ENCODE peak calls at places on chromosomes 13 and 19, in seven cellular contexts. One of them, this sample, is unnamed.

GRCh38 chr13:114019367-114019766 is 45.5 kb upstream of the C13orf46 start:
- DNase-seq in activated CD4-positive, alpha-beta T cell treated with anti-CD3 and anti-CD28 coated beads, Interleukin-2, amount 10 ng/mL, durations not matched to agents 7 days and 5 days: peak; percentile 35
- DNase-seq in GDM1: no peak
- DNase-seq in stimulated activated CD8-positive, alpha-beta memory T cell treated with anti-CD3 and anti-CD28 coated beads, Interleukin-4, amount 100 ng/mL, for 1 hour: peak; percentile 17
- DNase-seq in PC-3: no peak
- DNase-seq in naive thymus-derived CD8-positive, alpha-beta T cell: peak; percentile 35
- DNase-seq in activated T-helper 1 cell treated with Interleukin-2 at 50 U/mL for 16 hours: no peak
- DNase-seq in this sample: no peak

GRCh38 chr19:37872383-37872782 is 34.0 kb downstream of the WDR87 start:
- DNase-seq in GDM1: no peak
- DNase-seq in activated CD4-positive, alpha-beta T cell treated with anti-CD3 and anti-CD28 coated beads, Interleukin-2, amount 10 ng/mL, durations not matched to agents 7 days and 5 days: no peak
- DNase-seq in PC-3: no peak
- DNase-seq in activated T-helper 1 cell treated with Interleukin-2 at 50 U/mL for 16 hours: no peak
- DNase-seq in stimulated activated CD8-positive, alpha-beta memory T cell treated with anti-CD3 and anti-CD28 coated beads, Interleukin-4, amount 100 ng/mL, for 1 hour: no peak
- DNase-seq in naive thymus-derived CD8-positive, alpha-beta T cell: no peak
- DNase-seq in this sample: no peak

GRCh38 chr19:2482354-2483038 is 6.6 kb downstream of the GADD45B start:
- DNase-seq in PC-3: no peak
- DNase-seq in activated CD4-positive, alpha-beta T cell treated with anti-CD3 and anti-CD28 coated beads, Interleukin-2, amount 10 ng/mL, durations not matched to agents 7 days and 5 days: no peak
- DNase-seq in GDM1: no peak
- DNase-seq in naive thymus-derived CD8-positive, alpha-beta T cell: no peak
- DNase-seq in stimulated activated CD8-positive, alpha-beta memory T cell treated with anti-CD3 and anti-CD28 coated beads, Interleukin-4, amount 100 ng/mL, for 1 hour: no peak
- DNase-seq in activated T-helper 1 cell treated with Interleukin-2 at 50 U/mL for 16 hours: no peak
- DNase-seq in this sample: no peak

GRCh38 chr19:7831452-7831851 is 1.4 kb downstream of the EVI5L start:
- DNase-seq in stimulated activated CD8-positive, alpha-beta memory T cell treated with anti-CD3 and anti-CD28 coated beads, Interleukin-4, amount 100 ng/mL, for 1 hour: no peak
- DNase-seq in naive thymus-derived CD8-positive, alpha-beta T cell: no peak
- DNase-seq in GDM1: no peak
- DNase-seq in activated T-helper 1 cell treated with Interleukin-2 at 50 U/mL for 16 hours: no peak
- DNase-seq in PC-3: peak; percentile 76
- DNase-seq in activated CD4-positive, alpha-beta T cell treated with anti-CD3 and anti-CD28 coated beads, Interleukin-2, amount 10 ng/mL, durations not matched to agents 7 days and 5 days: no peak
- DNase-seq in this sample: peak; percentile 20

GRCh38 chr13:110103479-110103878 is 203.5 kb downstream of the COL4A1 start:
- DNase-seq in activated T-helper 1 cell treated with Interleukin-2 at 50 U/mL for 16 hours: no peak
- DNase-seq in stimulated activated CD8-positive, alpha-beta memory T cell treated with anti-CD3 and anti-CD28 coated beads, Interleukin-4, amount 100 ng/mL, for 1 hour: no peak
- DNase-seq in naive thymus-derived CD8-positive, alpha-beta T cell: no peak
- DNase-seq in activated CD4-positive, alpha-beta T cell treated with anti-CD3 and anti-CD28 coated beads, Interleukin-2, amount 10 ng/mL, durations not matched to agents 7 days and 5 days: no peak
- DNase-seq in GDM1: no peak
- DNase-seq in PC-3: peak; percentile 37
- DNase-seq in this sample: no peak

GRCh38 chr13:94829201-94829600 is 116.9 kb upstream of the SOX21 start:
- DNase-seq in activated T-helper 1 cell treated with Interleukin-2 at 50 U/mL for 16 hours: no peak
- DNase-seq in stimulated activated CD8-positive, alpha-beta memory T cell treated with anti-CD3 and anti-CD28 coated beads, Interleukin-4, amount 100 ng/mL, for 1 hour: no peak
- DNase-seq in activated CD4-positive, alpha-beta T cell treated with anti-CD3 and anti-CD28 coated beads, Interleukin-2, amount 10 ng/mL, durations not matched to agents 7 days and 5 days: no peak
- DNase-seq in PC-3: no peak
- DNase-seq in GDM1: no peak
- DNase-seq in naive thymus-derived CD8-positive, alpha-beta T cell: no peak
- DNase-seq in this sample: no peak

GRCh38 chr19:46812898-46813569 is 24.6 kb upstream of the SLC1A5 start:
- DNase-seq in activated CD4-positive, alpha-beta T cell treated with anti-CD3 and anti-CD28 coated beads, Interleukin-2, amount 10 ng/mL, durations not matched to agents 7 days and 5 days: no peak
- DNase-seq in PC-3: no peak
- DNase-seq in GDM1: no peak
- DNase-seq in stimulated activated CD8-positive, alpha-beta memory T cell treated with anti-CD3 and anti-CD28 coated beads, Interleukin-4, amount 100 ng/mL, for 1 hour: no peak
- DNase-seq in naive thymus-derived CD8-positive, alpha-beta T cell: no peak
- DNase-seq in activated T-helper 1 cell treated with Interleukin-2 at 50 U/mL for 16 hours: no peak
- DNase-seq in this sample: no peak

GRCh38 chr13:71156550-71156949 is 710.5 kb downstream of the DACH1 start:
- DNase-seq in PC-3: no peak
- DNase-seq in naive thymus-derived CD8-positive, alpha-beta T cell: no peak
- DNase-seq in stimulated activated CD8-positive, alpha-beta memory T cell treated with anti-CD3 and anti-CD28 coated beads, Interleukin-4, amount 100 ng/mL, for 1 hour: no peak
- DNase-seq in GDM1: no peak
- DNase-seq in activated CD4-positive, alpha-beta T cell treated with anti-CD3 and anti-CD28 coated beads, Interleukin-2, amount 10 ng/mL, durations not matched to agents 7 days and 5 days: no peak
- DNase-seq in activated T-helper 1 cell treated with Interleukin-2 at 50 U/mL for 16 hours: no peak
- DNase-seq in this sample: no peak

GRCh38 chr13:54356849-54357248 is 1328.2 kb downstream of the OLFM4 start:
- DNase-seq in naive thymus-derived CD8-positive, alpha-beta T cell: no peak
- DNase-seq in PC-3: no peak
- DNase-seq in activated T-helper 1 cell treated with Interleukin-2 at 50 U/mL for 16 hours: no peak
- DNase-seq in activated CD4-positive, alpha-beta T cell treated with anti-CD3 and anti-CD28 coated beads, Interleukin-2, amount 10 ng/mL, durations not matched to agents 7 days and 5 days: no peak
- DNase-seq in stimulated activated CD8-positive, alpha-beta memory T cell treated with anti-CD3 and anti-CD28 coated beads, Interleukin-4, amount 100 ng/mL, for 1 hour: no peak
- DNase-seq in GDM1: no peak
- DNase-seq in this sample: no peak

GRCh38 chr19:20038358-20039202 is 725 bp downstream of the ZNF682 start:
- DNase-seq in activated CD4-positive, alpha-beta T cell treated with anti-CD3 and anti-CD28 coated beads, Interleukin-2, amount 10 ng/mL, durations not matched to agents 7 days and 5 days: peak; percentile 9
- DNase-seq in GDM1: no peak
- DNase-seq in PC-3: no peak
- DNase-seq in naive thymus-derived CD8-positive, alpha-beta T cell: no peak
- DNase-seq in activated T-helper 1 cell treated with Interleukin-2 at 50 U/mL for 16 hours: no peak
- DNase-seq in stimulated activated CD8-positive, alpha-beta memory T cell treated with anti-CD3 and anti-CD28 coated beads, Interleukin-4, amount 100 ng/mL, for 1 hour: no peak
- DNase-seq in this sample: no peak

GRCh38 chr19:1087813-1088418 is 7.3 kb downstream of the POLR2E start:
- DNase-seq in activated CD4-positive, alpha-beta T cell treated with anti-CD3 and anti-CD28 coated beads, Interleukin-2, amount 10 ng/mL, durations not matched to agents 7 days and 5 days: peak; percentile 66
- DNase-seq in PC-3: no peak
- DNase-seq in GDM1: peak; percentile 89
- DNase-seq in activated T-helper 1 cell treated with Interleukin-2 at 50 U/mL for 16 hours: no peak
- DNase-seq in stimulated activated CD8-positive, alpha-beta memory T cell treated with anti-CD3 and anti-CD28 coated beads, Interleukin-4, amount 100 ng/mL, for 1 hour: no peak
- DNase-seq in naive thymus-derived CD8-positive, alpha-beta T cell: peak; percentile 31
- DNase-seq in this sample: no peak